ENCODE peak calls at places on chromosome 18, in ten cellular contexts. D, F, Y, R, A, S, W, M, L and C are unnamed samples. For H3K4me1, the result is how much of the 10 kb centered on the place peaks cover.

GRCh38 chr18:44133483-44133882 is 547.2 kb upstream of the SETBP1 start:
- DNase-seq in D (no peak), F (no peak), Y (no peak), R (no peak), A (no peak), S (no peak), W (no peak), M (no peak), L (no peak), C (no peak)

GRCh38 chr18:6948656-6949055 is 168.9 kb downstream of the LAMA1 start:
- DNase-seq in D (no peak), F (no peak), Y (no peak), R (no peak), A (no peak), S (no peak), W (no peak), M (no peak), L (no peak), C (no peak)

GRCh38 chr18:10453885-10454772 is at the start of gene APCDD1:
- DNase-seq in D (peak), F (no peak), Y (peak), R (no peak), A (peak), S (no peak), W (peak), M (peak), L (no peak), C (peak)

GRCh38 chr18:49588971-49589370 is 27.1 kb downstream of the LIPG start:
- DNase-seq in D (no peak), F (no peak), Y (no peak), R (no peak), A (no peak), S (no peak), W (no peak), M (no peak), L (no peak), C (no peak)

GRCh38 chr18:37019157-37019571 is 190.2 kb downstream of the KIAA1328 start:
- DNase-seq in D (no peak), F (peak), Y (peak), R (peak), A (no peak), S (no peak), W (no peak), M (peak), L (no peak), C (no peak)

GRCh38 chr18:32383040-32383819 is 87.5 kb downstream of the GAREM1 start:
- DNase-seq in D (no peak), F (no peak), Y (no peak), R (peak), A (no peak), S (no peak), W (no peak), M (peak), L (no peak), C (no peak)

GRCh38 chr18:10190564-10190963 is 263.9 kb upstream of the APCDD1 start:
- DNase-seq in D (no peak), F (no peak), Y (no peak), R (no peak), A (no peak), S (no peak), W (no peak), M (no peak), L (no peak), C (no peak)

GRCh38 chr18:75314606-75315005 is 104.0 kb downstream of the TSHZ1 start:
- DNase-seq in D (no peak), F (no peak), Y (no peak), R (no peak), A (no peak), S (no peak), W (no peak), M (no peak), L (peak), C (no peak)

GRCh38 chr18:67916142-67916541 is 399.6 kb upstream of the DSEL start:
- DNase-seq in D (no peak), F (no peak), Y (no peak), R (peak), A (no peak), S (no peak), W (no peak), M (no peak), L (no peak), C (no peak)

GRCh38 chr18:47413327-47413726 is 161.9 kb upstream of the SKOR2 start:
- DNase-seq in D (peak), F (no peak), Y (no peak), R (no peak), A (peak), S (no peak), W (no peak), M (no peak), L (no peak), C (no peak)

GRCh38 chr18:48359626-48360025 is 49.6 kb downstream of the ZBTB7C start:
- DNase-seq in D (no peak), F (no peak), Y (no peak), R (no peak), A (no peak), S (no peak), W (no peak), M (no peak), L (no peak), C (peak)

GRCh38 chr18:34837769-34838194 is 127.7 kb downstream of the DTNA start:
- DNase-seq in D (no peak), F (no peak), Y (no peak), R (no peak), A (no peak), S (no peak), W (peak), M (no peak), L (no peak), C (peak)

GRCh38 chr18:36095936-36096519 is 28.7 kb upstream of the RPRD1A start:
- DNase-seq in D (no peak), F (no peak), Y (peak), R (peak), A (no peak), S (peak), W (no peak), M (peak), L (no peak), C (no peak)

GRCh38 chr18:31830686-31831085 is 70.0 kb upstream of the SLC25A52 start:
- DNase-seq in D (no peak), F (no peak), Y (no peak), R (no peak), A (no peak), S (no peak), W (no peak), M (peak), L (no peak), C (no peak)

GRCh38 chr18:13216092-13216582 is 2.4 kb upstream of the LDLRAD4 start:
- DNase-seq in D (peak), F (peak), Y (peak), R (peak), A (peak), S (no peak), W (no peak), M (peak), L (no peak), C (peak)

GRCh38 chr18:12838178-12838634 is 45.8 kb downstream of the PTPN2 start:
- DNase-seq in D (peak), F (no peak), Y (peak), R (peak), A (peak), S (peak), W (peak), M (peak), L (no peak), C (peak)

GRCh38 chr18:34224423-34225217 is at the start of gene NOL4:
- DNase-seq in D (peak), F (peak), Y (peak), R (peak), A (peak), S (no peak), W (no peak), M (peak), L (no peak), C (peak)

GRCh38 chr18:54013452-54013851 is 211.0 kb downstream of the MBD2 start:
- DNase-seq in D (no peak), F (no peak), Y (no peak), R (no peak), A (no peak), S (no peak), W (no peak), M (no peak), L (no peak), C (no peak)

GRCh38 chr18:3472681-3473544 is 22.9 kb downstream of the TGIF1 start:
- DNase-seq in D (no peak), F (no peak), Y (no peak), R (no peak), A (no peak), S (no peak), W (no peak), M (no peak), L (peak), C (no peak)

GRCh38 chr18:36519358-36519757 is 221.8 kb downstream of the FHOD3 start:
- DNase-seq in D (no peak), F (no peak), Y (no peak), R (no peak), A (no peak), S (no peak), W (no peak), M (no peak), L (no peak), C (no peak)

GRCh38 chr18:5619381-5619780 is 75.6 kb upstream of the EPB41L3 start:
- DNase-seq in D (no peak), F (no peak), Y (no peak), R (no peak), A (no peak), S (no peak), W (no peak), M (no peak), L (no peak), C (no peak)

GRCh38 chr18:13159579-13159978 is 59.0 kb upstream of the LDLRAD4 start:
- DNase-seq in D (no peak), F (no peak), Y (peak), R (peak), A (no peak), S (peak), W (peak), M (peak), L (no peak), C (no peak)

GRCh38 chr18:5979971-5980457 is 84.7 kb upstream of the TMEM200C start:
- DNase-seq in D (no peak), F (no peak), Y (no peak), R (no peak), A (no peak), S (no peak), W (no peak), M (no peak), L (peak), C (no peak)

GRCh38 chr18:49880656-49881055 is 67.3 kb upstream of the ACAA2 start:
- DNase-seq in D (no peak), F (no peak), Y (no peak), R (no peak), A (no peak), S (peak), W (no peak), M (no peak), L (no peak), C (no peak)

GRCh38 chr18:79855147-79855910 is 57.6 kb downstream of the KCNG2 start:
- DNase-seq in D (no peak), F (no peak), Y (no peak), R (no peak), A (no peak), S (no peak), W (no peak), M (no peak), L (peak), C (no peak)

GRCh38 chr18:33169218-33169617 is 271.3 kb downstream of the CCDC178 start:
- DNase-seq in D (no peak), F (no peak), Y (no peak), R (no peak), A (no peak), S (no peak), W (no peak), M (no peak), L (no peak), C (no peak)

GRCh38 chr18:7141287-7141686 is 23.7 kb upstream of the LAMA1 start:
- DNase-seq in D (no peak), F (no peak), Y (no peak), R (no peak), A (no peak), S (no peak), W (no peak), M (no peak), L (no peak), C (no peak)

GRCh38 chr18:70288851-70289328 is at the start of gene SOCS6:
- DNase-seq in D (peak), F (no peak), Y (peak), R (no peak), A (peak), S (no peak), W (no peak), M (no peak), L (no peak), C (peak)

GRCh38 chr18:33020877-33021276 is 248.1 kb upstream of the KLHL14 start:
- DNase-seq in D (no peak), F (no peak), Y (no peak), R (no peak), A (no peak), S (no peak), W (no peak), M (no peak), L (no peak), C (no peak)

GRCh38 chr18:68234115-68234514 is 480.8 kb downstream of the TMX3 start:
- DNase-seq in D (no peak), F (no peak), Y (no peak), R (no peak), A (no peak), S (no peak), W (no peak), M (no peak), L (no peak), C (no peak)

GRCh38 chr18:10139783-10140410 is 226.1 kb downstream of the VAPA start:
- DNase-seq in D (no peak), F (no peak), Y (no peak), R (peak), A (no peak), S (no peak), W (no peak), M (no peak), L (no peak), C (no peak)

GRCh38 chr18:48109961-48110493 is 179.6 kb upstream of the SMAD2 start:
- DNase-seq in D (no peak), F (no peak), Y (no peak), R (no peak), A (no peak), S (no peak), W (no peak), M (no peak), L (no peak), C (no peak)

DNA sequence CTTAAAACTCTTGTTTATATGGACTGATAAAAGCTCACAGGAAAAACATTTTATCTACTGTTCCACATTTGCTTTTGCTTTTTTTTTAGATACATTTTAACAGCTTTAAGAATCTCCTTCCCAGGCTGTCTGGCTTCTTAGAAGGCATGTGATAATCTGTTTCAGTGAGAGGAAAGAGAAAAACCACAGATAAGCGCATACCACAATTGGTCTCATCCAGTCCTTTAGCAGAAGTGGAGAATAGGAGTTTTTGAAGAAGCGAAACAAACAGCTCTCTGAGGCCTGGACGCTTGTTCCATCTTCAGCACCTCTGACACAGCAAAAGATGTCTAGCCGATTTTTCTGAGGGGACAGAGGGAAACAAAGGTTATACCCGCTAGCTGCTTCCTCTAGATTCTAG is 37.6 kb downstream of the RMC1 start:
- DNase-seq in D (no peak), F (no peak), Y (no peak), R (no peak), A (no peak), S (peak), W (no peak), M (no peak), L (no peak), C (no peak)
- H3K4me3 ChIP-seq in D (no peak), F (no peak), Y (no peak), R (no peak), A (no peak), S (no peak), W (no peak), M (no peak), L (no peak), C (no peak)

DNA sequence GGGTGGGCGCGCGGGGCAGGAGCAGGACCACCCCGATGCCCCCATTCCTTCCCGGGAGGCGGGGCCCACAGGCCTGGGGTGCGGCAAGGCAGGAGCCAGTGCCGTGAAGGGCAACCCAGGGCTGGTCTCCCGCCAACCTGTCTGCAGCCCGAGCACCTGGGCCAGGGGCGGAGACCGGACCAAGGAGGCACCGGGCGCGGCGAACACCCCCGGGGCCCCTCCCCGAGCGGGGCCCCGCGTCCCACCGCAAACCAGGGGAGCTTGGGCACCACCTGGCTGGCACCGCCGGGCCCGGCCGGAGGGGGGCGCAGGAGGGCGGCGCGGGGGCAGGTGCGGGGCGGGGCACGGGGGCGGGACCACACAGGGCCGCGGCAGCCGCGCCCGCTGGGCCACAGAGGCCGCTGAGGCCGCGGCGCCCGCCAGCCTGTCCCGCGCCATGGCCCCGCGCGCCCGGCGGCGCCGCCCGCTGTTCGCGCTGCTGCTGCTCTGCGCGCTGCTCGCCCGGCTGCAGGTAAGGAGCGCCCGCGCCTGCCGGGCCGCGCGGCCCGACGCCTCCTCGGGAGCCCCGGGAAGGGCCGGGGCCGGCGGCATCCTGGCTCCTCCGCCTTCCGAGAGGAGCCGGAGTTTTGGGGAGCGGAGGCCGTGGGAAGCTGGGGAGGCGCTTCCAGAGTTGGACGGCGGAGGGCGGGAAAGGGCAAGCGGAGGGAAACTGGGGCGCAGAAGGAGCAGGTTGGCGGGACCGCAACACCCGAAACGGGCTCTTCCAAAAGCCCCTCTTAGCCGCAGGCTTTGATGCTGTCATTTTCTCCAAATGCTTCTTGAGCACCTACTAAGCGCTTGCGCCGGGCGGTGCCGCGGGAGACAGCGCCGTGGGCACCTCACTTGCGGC is at the start of gene TNFRSF11A:
- DNase-seq in D (peak), F (no peak), Y (peak), R (peak), A (peak), S (peak), W (no peak), M (no peak), L (no peak), C (no peak)
- TF ChIP-seq EP300 in D (no peak), F (no peak), Y (no peak), R (no peak), A (no peak), S (no peak), W (no peak), M (no peak), L (no peak), C (no peak)

GRCh38 chr18:62751977-62752376 is 36.6 kb downstream of the PHLPP1 start:
- DNase-seq in D (no peak), F (no peak), Y (no peak), R (no peak), A (no peak), S (no peak), W (no peak), M (no peak), L (no peak), C (no peak)
- H3K4me1 ChIP-seq in D (under half), F (under half), Y (under half), R (under half), A (under half), S (under half), W (under half), M (half or more), L (under half), C (under half)

DNA sequence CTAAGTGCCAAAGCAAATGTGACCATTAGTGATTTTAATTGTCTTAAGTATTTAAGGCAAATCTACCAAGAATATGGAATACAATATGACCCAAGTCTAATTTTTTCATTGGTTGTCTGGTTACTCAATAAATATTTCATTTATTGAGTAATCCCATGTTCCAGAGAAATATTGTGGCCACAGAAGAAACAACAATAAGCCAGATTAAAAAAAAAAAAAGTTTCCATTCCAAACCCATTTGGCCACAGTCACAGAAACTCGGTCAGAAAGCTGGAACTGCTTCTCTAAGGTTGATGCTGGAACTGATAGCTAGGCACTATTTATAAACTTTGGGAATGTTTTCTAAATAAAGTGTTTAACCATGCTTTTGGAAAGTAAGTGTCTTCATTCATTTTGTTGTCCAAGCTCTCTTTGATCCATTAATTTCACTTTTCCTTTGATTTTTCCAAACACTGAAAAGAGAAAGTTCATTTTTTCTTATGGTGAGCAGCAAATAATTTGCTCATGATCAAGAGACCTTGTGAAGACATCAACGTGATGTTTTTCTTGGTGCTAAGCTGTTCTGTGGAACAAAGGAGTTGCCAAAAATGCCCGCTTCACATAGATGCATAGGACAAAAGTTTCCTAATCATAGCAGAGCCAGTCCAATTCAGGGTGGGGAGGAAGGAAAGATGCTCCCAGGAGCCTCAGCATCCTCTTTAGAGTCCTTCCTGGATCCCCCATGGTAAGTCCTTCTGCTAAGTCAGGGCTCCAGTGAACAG is 72.1 kb upstream of the CCBE1 start:
- DNase-seq in D (no peak), F (no peak), Y (no peak), R (no peak), A (no peak), S (no peak), W (peak), M (no peak), L (no peak), C (no peak)
- H3K4me3 ChIP-seq in D (no peak), F (no peak), Y (no peak), R (no peak), A (no peak), S (no peak), W (no peak), M (no peak), L (no peak), C (no peak)

DNA sequence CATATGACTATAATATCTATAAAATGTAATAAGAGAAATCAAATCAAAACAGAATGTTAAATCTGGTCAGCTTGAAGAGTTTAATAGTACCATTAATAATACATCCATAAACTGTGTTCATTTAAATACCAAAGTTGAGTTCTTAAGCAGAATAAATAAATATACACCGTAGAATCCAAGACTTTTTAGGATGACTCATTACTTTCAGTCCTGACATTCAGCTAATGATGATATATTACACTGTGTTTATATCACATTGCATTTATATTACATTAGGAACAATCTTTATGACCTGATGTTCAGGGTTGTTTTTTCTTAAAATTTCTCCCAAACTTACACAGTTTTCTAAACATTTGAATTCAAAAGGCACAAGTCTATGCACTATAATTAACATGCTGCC is 331.3 kb downstream of the SS18 start:
- DNase-seq in D (no peak), F (no peak), Y (no peak), R (no peak), A (no peak), S (no peak), W (no peak), M (no peak), L (no peak), C (no peak)
- TF ChIP-seq EP300 in D (no peak), F (no peak), Y (no peak), R (no peak), A (no peak), S (no peak), W (no peak), M (no peak), L (no peak), C (no peak)

DNA sequence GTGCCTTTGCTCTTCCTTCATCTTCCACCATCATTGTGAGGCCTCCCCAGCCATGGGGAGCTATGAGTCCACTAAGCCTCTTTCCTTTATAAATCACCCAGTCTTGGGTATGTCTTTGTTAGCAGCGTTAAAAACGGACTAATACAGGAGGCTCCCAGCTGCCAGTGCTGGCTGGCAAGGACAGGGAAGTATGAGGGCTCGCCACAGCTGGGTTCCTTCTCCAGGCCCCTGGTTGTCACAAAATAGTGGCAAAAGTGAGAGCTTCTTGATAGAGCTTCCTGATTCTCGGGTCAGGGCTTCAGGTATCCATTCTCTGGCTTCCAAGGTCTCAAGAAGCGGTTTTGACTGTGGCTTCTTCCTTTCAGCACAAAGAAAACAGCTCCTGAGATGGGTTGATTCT is 85.0 kb downstream of the ZNF516 start:
- DNase-seq in D (no peak), F (no peak), Y (no peak), R (no peak), A (no peak), S (no peak), W (no peak), M (no peak), L (no peak), C (no peak)
- H3K4me1 ChIP-seq in D (under half), F (under half), Y (under half), R (under half), A (under half), S (under half), W (under half), M (under half), L (under half), C (half or more)